ENCODE peak calls at places on chromosome 15, in nine cellular contexts. One of them, this sample, is unnamed.

GRCh38 chr15:90619939-90620338 is 90.2 kb downstream of the CRTC3 start:
- DNase-seq in right atrium auricular region: no peak
- DNase-seq in SK-N-SH: no peak
- DNase-seq in testis: no peak
- DNase-seq in stimulated activated CD4-positive, alpha-beta T cell treated with anti-CD3 and anti-CD28 coated beads, Interleukin-15, amount 100 ng/mL, for 1 hour: no peak
- DNase-seq in EL: no peak
- DNase-seq in choroid plexus epithelial cell: no peak
- DNase-seq in epithelial cell of esophagus: no peak
- DNase-seq in NCI-H2081: no peak
- DNase-seq in this sample: no peak

GRCh38 chr15:78070049-78070698 is 7.3 kb downstream of the TBC1D2B start:
- DNase-seq in right atrium auricular region: no peak
- DNase-seq in SK-N-SH: no peak
- DNase-seq in testis: no peak
- DNase-seq in stimulated activated CD4-positive, alpha-beta T cell treated with anti-CD3 and anti-CD28 coated beads, Interleukin-15, amount 100 ng/mL, for 1 hour: no peak
- DNase-seq in EL: no peak
- DNase-seq in choroid plexus epithelial cell: no peak
- DNase-seq in epithelial cell of esophagus: peak
- DNase-seq in NCI-H2081: no peak
- DNase-seq in this sample: no peak

GRCh38 chr15:41790756-41791546 is 16.7 kb downstream of the MAPKBP1 start:
- DNase-seq in right atrium auricular region: no peak
- DNase-seq in SK-N-SH: no peak
- DNase-seq in testis: no peak
- DNase-seq in stimulated activated CD4-positive, alpha-beta T cell treated with anti-CD3 and anti-CD28 coated beads, Interleukin-15, amount 100 ng/mL, for 1 hour: no peak
- DNase-seq in EL: peak
- DNase-seq in choroid plexus epithelial cell: peak
- DNase-seq in epithelial cell of esophagus: peak
- DNase-seq in NCI-H2081: no peak
- DNase-seq in this sample: no peak

GRCh38 chr15:38017721-38018120 is 83.3 kb downstream of the TMCO5A start:
- DNase-seq in right atrium auricular region: no peak
- DNase-seq in SK-N-SH: no peak
- DNase-seq in testis: no peak
- DNase-seq in stimulated activated CD4-positive, alpha-beta T cell treated with anti-CD3 and anti-CD28 coated beads, Interleukin-15, amount 100 ng/mL, for 1 hour: no peak
- DNase-seq in EL: no peak
- DNase-seq in choroid plexus epithelial cell: no peak
- DNase-seq in epithelial cell of esophagus: no peak
- DNase-seq in NCI-H2081: no peak
- DNase-seq in this sample: no peak

GRCh38 chr15:63599401-63600000 is 2.3 kb downstream of the FBXL22 start:
- DNase-seq in right atrium auricular region: no peak
- DNase-seq in SK-N-SH: peak
- DNase-seq in testis: peak
- DNase-seq in stimulated activated CD4-positive, alpha-beta T cell treated with anti-CD3 and anti-CD28 coated beads, Interleukin-15, amount 100 ng/mL, for 1 hour: peak
- DNase-seq in EL: peak
- DNase-seq in choroid plexus epithelial cell: peak
- DNase-seq in epithelial cell of esophagus: peak
- DNase-seq in NCI-H2081: peak
- DNase-seq in this sample: no peak

GRCh38 chr15:72227192-72227586 is 3.8 kb downstream of the PKM start:
- DNase-seq in right atrium auricular region: no peak
- DNase-seq in SK-N-SH: no peak
- DNase-seq in testis: no peak
- DNase-seq in stimulated activated CD4-positive, alpha-beta T cell treated with anti-CD3 and anti-CD28 coated beads, Interleukin-15, amount 100 ng/mL, for 1 hour: peak
- DNase-seq in EL: peak
- DNase-seq in choroid plexus epithelial cell: peak
- DNase-seq in epithelial cell of esophagus: peak
- DNase-seq in NCI-H2081: no peak
- DNase-seq in this sample: peak

GRCh38 chr15:90991587-90992285 is 2.6 kb downstream of the PRC1 start:
- DNase-seq in right atrium auricular region: no peak
- DNase-seq in SK-N-SH: no peak
- DNase-seq in testis: no peak
- DNase-seq in stimulated activated CD4-positive, alpha-beta T cell treated with anti-CD3 and anti-CD28 coated beads, Interleukin-15, amount 100 ng/mL, for 1 hour: no peak
- DNase-seq in EL: peak
- DNase-seq in choroid plexus epithelial cell: no peak
- DNase-seq in epithelial cell of esophagus: no peak
- DNase-seq in NCI-H2081: no peak
- DNase-seq in this sample: no peak

GRCh38 chr15:88987590-88987950 is 74.4 kb upstream of the MFGE8 start:
- DNase-seq in right atrium auricular region: no peak
- DNase-seq in SK-N-SH: no peak
- DNase-seq in testis: no peak
- DNase-seq in stimulated activated CD4-positive, alpha-beta T cell treated with anti-CD3 and anti-CD28 coated beads, Interleukin-15, amount 100 ng/mL, for 1 hour: no peak
- DNase-seq in EL: no peak
- DNase-seq in choroid plexus epithelial cell: no peak
- DNase-seq in epithelial cell of esophagus: no peak
- DNase-seq in NCI-H2081: no peak
- DNase-seq in this sample: no peak

GRCh38 chr15:39613861-39614260 is 33.0 kb downstream of the THBS1 start:
- DNase-seq in right atrium auricular region: no peak
- DNase-seq in SK-N-SH: no peak
- DNase-seq in testis: no peak
- DNase-seq in stimulated activated CD4-positive, alpha-beta T cell treated with anti-CD3 and anti-CD28 coated beads, Interleukin-15, amount 100 ng/mL, for 1 hour: no peak
- DNase-seq in EL: no peak
- DNase-seq in choroid plexus epithelial cell: no peak
- DNase-seq in epithelial cell of esophagus: no peak
- DNase-seq in NCI-H2081: no peak
- DNase-seq in this sample: no peak

GRCh38 chr15:68281008-68281407 is 3.5 kb downstream of the FEM1B start:
- DNase-seq in right atrium auricular region: no peak
- DNase-seq in SK-N-SH: no peak
- DNase-seq in testis: no peak
- DNase-seq in stimulated activated CD4-positive, alpha-beta T cell treated with anti-CD3 and anti-CD28 coated beads, Interleukin-15, amount 100 ng/mL, for 1 hour: no peak
- DNase-seq in EL: no peak
- DNase-seq in choroid plexus epithelial cell: no peak
- DNase-seq in epithelial cell of esophagus: no peak
- DNase-seq in NCI-H2081: no peak
- DNase-seq in this sample: no peak

GRCh38 chr15:40787344-40787841 is 17.6 kb downstream of the C15orf62 start:
- DNase-seq in right atrium auricular region: no peak
- DNase-seq in SK-N-SH: no peak
- DNase-seq in testis: no peak
- DNase-seq in stimulated activated CD4-positive, alpha-beta T cell treated with anti-CD3 and anti-CD28 coated beads, Interleukin-15, amount 100 ng/mL, for 1 hour: peak
- DNase-seq in EL: peak
- DNase-seq in choroid plexus epithelial cell: peak
- DNase-seq in epithelial cell of esophagus: peak
- DNase-seq in NCI-H2081: peak
- DNase-seq in this sample: peak

GRCh38 chr15:58606577-58607080 is 142.9 kb downstream of the ADAM10 start:
- DNase-seq in right atrium auricular region: no peak
- DNase-seq in SK-N-SH: no peak
- DNase-seq in testis: no peak
- DNase-seq in stimulated activated CD4-positive, alpha-beta T cell treated with anti-CD3 and anti-CD28 coated beads, Interleukin-15, amount 100 ng/mL, for 1 hour: no peak
- DNase-seq in EL: no peak
- DNase-seq in choroid plexus epithelial cell: no peak
- DNase-seq in epithelial cell of esophagus: no peak
- DNase-seq in NCI-H2081: no peak
- DNase-seq in this sample: no peak

GRCh38 chr15:64847016-64847415 is 5.3 kb downstream of the PLEKHO2 start:
- DNase-seq in right atrium auricular region: no peak
- DNase-seq in SK-N-SH: no peak
- DNase-seq in testis: no peak
- DNase-seq in stimulated activated CD4-positive, alpha-beta T cell treated with anti-CD3 and anti-CD28 coated beads, Interleukin-15, amount 100 ng/mL, for 1 hour: no peak
- DNase-seq in EL: no peak
- DNase-seq in choroid plexus epithelial cell: no peak
- DNase-seq in epithelial cell of esophagus: peak
- DNase-seq in NCI-H2081: no peak
- DNase-seq in this sample: no peak

GRCh38 chr15:72866086-72866646 is 82.6 kb upstream of the ADPGK start:
- DNase-seq in right atrium auricular region: no peak
- DNase-seq in SK-N-SH: no peak
- DNase-seq in testis: no peak
- DNase-seq in stimulated activated CD4-positive, alpha-beta T cell treated with anti-CD3 and anti-CD28 coated beads, Interleukin-15, amount 100 ng/mL, for 1 hour: no peak
- DNase-seq in EL: no peak
- DNase-seq in choroid plexus epithelial cell: no peak
- DNase-seq in epithelial cell of esophagus: peak
- DNase-seq in NCI-H2081: no peak
- DNase-seq in this sample: no peak

GRCh38 chr15:71629147-71629760 is 181.1 kb upstream of the NR2E3 start:
- DNase-seq in right atrium auricular region: no peak
- DNase-seq in SK-N-SH: no peak
- DNase-seq in testis: no peak
- DNase-seq in stimulated activated CD4-positive, alpha-beta T cell treated with anti-CD3 and anti-CD28 coated beads, Interleukin-15, amount 100 ng/mL, for 1 hour: no peak
- DNase-seq in EL: no peak
- DNase-seq in choroid plexus epithelial cell: no peak
- DNase-seq in epithelial cell of esophagus: no peak
- DNase-seq in NCI-H2081: no peak
- DNase-seq in this sample: no peak

GRCh38 chr15:93073465-93073952 is 15.5 kb downstream of the RGMA start:
- DNase-seq in right atrium auricular region: no peak
- DNase-seq in SK-N-SH: no peak
- DNase-seq in testis: peak
- DNase-seq in stimulated activated CD4-positive, alpha-beta T cell treated with anti-CD3 and anti-CD28 coated beads, Interleukin-15, amount 100 ng/mL, for 1 hour: no peak
- DNase-seq in EL: no peak
- DNase-seq in choroid plexus epithelial cell: no peak
- DNase-seq in epithelial cell of esophagus: no peak
- DNase-seq in NCI-H2081: no peak
- DNase-seq in this sample: no peak

GRCh38 chr15:96352594-96353377 is 22.3 kb downstream of the NR2F2 start:
- DNase-seq in right atrium auricular region: no peak
- DNase-seq in SK-N-SH: no peak
- DNase-seq in testis: no peak
- DNase-seq in stimulated activated CD4-positive, alpha-beta T cell treated with anti-CD3 and anti-CD28 coated beads, Interleukin-15, amount 100 ng/mL, for 1 hour: no peak
- DNase-seq in EL: peak
- DNase-seq in choroid plexus epithelial cell: peak
- DNase-seq in epithelial cell of esophagus: peak
- DNase-seq in NCI-H2081: no peak
- DNase-seq in this sample: no peak

GRCh38 chr15:80242132-80242769 is 9.8 kb downstream of the CTXND1 start:
- DNase-seq in right atrium auricular region: no peak
- DNase-seq in SK-N-SH: peak
- DNase-seq in testis: peak
- DNase-seq in stimulated activated CD4-positive, alpha-beta T cell treated with anti-CD3 and anti-CD28 coated beads, Interleukin-15, amount 100 ng/mL, for 1 hour: no peak
- DNase-seq in EL: peak
- DNase-seq in choroid plexus epithelial cell: peak
- DNase-seq in epithelial cell of esophagus: peak
- DNase-seq in NCI-H2081: no peak
- DNase-seq in this sample: no peak

GRCh38 chr15:70417536-70417935 is 319.8 kb upstream of the TLE3 start:
- DNase-seq in right atrium auricular region: no peak
- DNase-seq in SK-N-SH: no peak
- DNase-seq in testis: no peak
- DNase-seq in stimulated activated CD4-positive, alpha-beta T cell treated with anti-CD3 and anti-CD28 coated beads, Interleukin-15, amount 100 ng/mL, for 1 hour: no peak
- DNase-seq in EL: no peak
- DNase-seq in choroid plexus epithelial cell: no peak
- DNase-seq in epithelial cell of esophagus: no peak
- DNase-seq in NCI-H2081: no peak
- DNase-seq in this sample: no peak

GRCh38 chr15:89119489-89120478 is 31.5 kb downstream of the ABHD2 start:
- DNase-seq in right atrium auricular region: peak
- DNase-seq in SK-N-SH: no peak
- DNase-seq in testis: no peak
- DNase-seq in stimulated activated CD4-positive, alpha-beta T cell treated with anti-CD3 and anti-CD28 coated beads, Interleukin-15, amount 100 ng/mL, for 1 hour: no peak
- DNase-seq in EL: no peak
- DNase-seq in choroid plexus epithelial cell: peak
- DNase-seq in epithelial cell of esophagus: peak
- DNase-seq in NCI-H2081: no peak
- DNase-seq in this sample: no peak

GRCh38 chr15:79853492-79854328 is 43.1 kb downstream of the MTHFS start:
- DNase-seq in right atrium auricular region: peak
- DNase-seq in SK-N-SH: peak
- DNase-seq in testis: peak
- DNase-seq in stimulated activated CD4-positive, alpha-beta T cell treated with anti-CD3 and anti-CD28 coated beads, Interleukin-15, amount 100 ng/mL, for 1 hour: peak
- DNase-seq in EL: peak
- DNase-seq in choroid plexus epithelial cell: peak
- DNase-seq in epithelial cell of esophagus: peak
- DNase-seq in NCI-H2081: peak
- DNase-seq in this sample: peak

GRCh38 chr15:93028632-93029612 is 60.1 kb downstream of the RGMA start:
- DNase-seq in right atrium auricular region: peak
- DNase-seq in SK-N-SH: no peak
- DNase-seq in testis: peak
- DNase-seq in stimulated activated CD4-positive, alpha-beta T cell treated with anti-CD3 and anti-CD28 coated beads, Interleukin-15, amount 100 ng/mL, for 1 hour: no peak
- DNase-seq in EL: peak
- DNase-seq in choroid plexus epithelial cell: peak
- DNase-seq in epithelial cell of esophagus: peak
- DNase-seq in NCI-H2081: no peak
- DNase-seq in this sample: no peak

GRCh38 chr15:70722266-70723123 is 40.9 kb downstream of the UACA start:
- DNase-seq in right atrium auricular region: no peak
- DNase-seq in SK-N-SH: peak
- DNase-seq in testis: no peak
- DNase-seq in stimulated activated CD4-positive, alpha-beta T cell treated with anti-CD3 and anti-CD28 coated beads, Interleukin-15, amount 100 ng/mL, for 1 hour: no peak
- DNase-seq in EL: peak
- DNase-seq in choroid plexus epithelial cell: peak
- DNase-seq in epithelial cell of esophagus: peak
- DNase-seq in NCI-H2081: peak
- DNase-seq in this sample: no peak

GRCh38 chr15:88652456-88653199 is 13.8 kb downstream of the ISG20 start:
- DNase-seq in right atrium auricular region: no peak
- DNase-seq in SK-N-SH: no peak
- DNase-seq in testis: peak
- DNase-seq in stimulated activated CD4-positive, alpha-beta T cell treated with anti-CD3 and anti-CD28 coated beads, Interleukin-15, amount 100 ng/mL, for 1 hour: no peak
- DNase-seq in EL: no peak
- DNase-seq in choroid plexus epithelial cell: no peak
- DNase-seq in epithelial cell of esophagus: no peak
- DNase-seq in NCI-H2081: no peak
- DNase-seq in this sample: no peak

GRCh38 chr15:52798529-52799101 is 8.5 kb upstream of the ONECUT1 start:
- DNase-seq in right atrium auricular region: no peak
- DNase-seq in SK-N-SH: no peak
- DNase-seq in testis: no peak
- DNase-seq in stimulated activated CD4-positive, alpha-beta T cell treated with anti-CD3 and anti-CD28 coated beads, Interleukin-15, amount 100 ng/mL, for 1 hour: no peak
- DNase-seq in EL: no peak
- DNase-seq in choroid plexus epithelial cell: no peak
- DNase-seq in epithelial cell of esophagus: no peak
- DNase-seq in NCI-H2081: no peak
- DNase-seq in this sample: no peak

GRCh38 chr15:90266485-90266884 is 1.0 kb downstream of the NGRN start:
- DNase-seq in right atrium auricular region: no peak
- DNase-seq in SK-N-SH: no peak
- DNase-seq in testis: no peak
- DNase-seq in stimulated activated CD4-positive, alpha-beta T cell treated with anti-CD3 and anti-CD28 coated beads, Interleukin-15, amount 100 ng/mL, for 1 hour: no peak
- DNase-seq in EL: peak
- DNase-seq in choroid plexus epithelial cell: peak
- DNase-seq in epithelial cell of esophagus: peak
- DNase-seq in NCI-H2081: no peak
- DNase-seq in this sample: no peak

GRCh38 chr15:80898040-80898439 is 91.6 kb downstream of the MESD start:
- DNase-seq in right atrium auricular region: no peak
- DNase-seq in SK-N-SH: no peak
- DNase-seq in testis: no peak
- DNase-seq in stimulated activated CD4-positive, alpha-beta T cell treated with anti-CD3 and anti-CD28 coated beads, Interleukin-15, amount 100 ng/mL, for 1 hour: no peak
- DNase-seq in EL: no peak
- DNase-seq in choroid plexus epithelial cell: peak
- DNase-seq in epithelial cell of esophagus: no peak
- DNase-seq in NCI-H2081: no peak
- DNase-seq in this sample: no peak